ENCODE peak calls at places on chromosome 7, in five cellular contexts. O is AG04450, V is NCI-H1092, Q is ecto neural progenitor cell, A is mammary epithelial cell. T is an unnamed sample.

GRCh38 chr7:154729056-154729455 is 273.9 kb downstream of the PAXIP1 start:
- DNase-seq in A (no peak), V (no peak), Q (no peak), O (no peak), T (no peak)

GRCh38 chr7:51346136-51346535 is 29.5 kb upstream of the COBL start:
- DNase-seq in V (peak), A (no peak), Q (no peak), O (no peak), T (peak)

GRCh38 chr7:110861163-110861562 is 229.8 kb upstream of the LRRN3 start:
- DNase-seq in V (no peak), A (no peak), Q (no peak), O (no peak), T (no peak)

GRCh38 chr7:147547252-147547897 is 1043.2 kb upstream of the C7orf33 start:
- DNase-seq in Q (peak), A (peak), V (peak), O (no peak), T (peak)

GRCh38 chr7:66697451-66698438 is 42.8 kb upstream of the RABGEF1 start:
- DNase-seq in Q (no peak), V (no peak), O (no peak), A (peak), T (no peak)

GRCh38 chr7:31055501-31055900 is 3.4 kb downstream of the ADCYAP1R1 start:
- DNase-seq in O (no peak), V (no peak), A (no peak), Q (no peak), T (no peak)

GRCh38 chr7:107103369-107103768 is 58.9 kb downstream of the PRKAR2B start:
- DNase-seq in O (no peak), V (no peak), A (peak), Q (no peak), T (peak)

GRCh38 chr7:137937202-137937560 is 64.7 kb downstream of the CREB3L2 start:
- DNase-seq in O (no peak), V (no peak), Q (no peak), A (peak), T (no peak)

GRCh38 chr7:84914598-84914997 is 272.3 kb downstream of the SEMA3D start:
- DNase-seq in A (no peak), V (no peak), Q (no peak), O (no peak), T (no peak)

GRCh38 chr7:158617737-158618128 is 30.1 kb upstream of the PTPRN2 start:
- DNase-seq in V (no peak), A (no peak), Q (no peak), O (no peak), T (no peak)

GRCh38 chr7:47786557-47787248 is 161.6 kb downstream of the PKD1L1 start:
- DNase-seq in V (no peak), A (peak), Q (peak), O (peak), T (no peak)

GRCh38 chr7:105951597-105951996 is 11.5 kb upstream of the CDHR3 start:
- DNase-seq in V (no peak), O (no peak), Q (no peak), A (no peak), T (no peak)

GRCh38 chr7:102098986-102099385 is 187.7 kb upstream of the SH2B2 start:
- DNase-seq in O (no peak), Q (no peak), V (no peak), A (no peak), T (no peak)

GRCh38 chr7:26688936-26689506 is 175.4 kb downstream of the SKAP2 start:
- DNase-seq in V (no peak), Q (no peak), O (no peak), A (no peak), T (no peak)

GRCh38 chr7:140605337-140605736 is 35.3 kb downstream of the DENND2A start:
- DNase-seq in O (peak), A (no peak), Q (no peak), V (no peak), T (no peak)

GRCh38 chr7:133365892-133366291 is 113.0 kb downstream of the EXOC4 start:
- DNase-seq in O (no peak), Q (no peak), V (no peak), A (no peak), T (no peak)

GRCh38 chr7:133183042-133183441 is 69.8 kb upstream of the EXOC4 start:
- DNase-seq in O (no peak), V (peak), A (no peak), Q (no peak), T (no peak)

GRCh38 chr7:105454058-105454739 is 65.5 kb upstream of the SRPK2 start:
- DNase-seq in Q (no peak), V (no peak), O (peak), A (peak), T (no peak)

GRCh38 chr7:150407588-150408392 is 28.7 kb downstream of the ZNF775 start:
- DNase-seq in A (no peak), Q (no peak), O (no peak), V (no peak), T (no peak)

GRCh38 chr7:108311446-108312168 is 144.6 kb downstream of the NRCAM start:
- DNase-seq in Q (no peak), V (no peak), O (no peak), A (peak), T (no peak)

GRCh38 chr7:149147730-149148653 is 739 bp downstream of the ZNF398 start:
- DNase-seq in O (no peak), A (peak), Q (peak), V (peak), T (no peak)

GRCh38 chr7:110507832-110508231 is 583.1 kb upstream of the LRRN3 start:
- DNase-seq in A (no peak), Q (no peak), O (no peak), V (peak), T (peak)

GRCh38 chr7:12929416-12930140 is 242.1 kb downstream of the ARL4A start:
- DNase-seq in A (no peak), V (no peak), Q (no peak), O (no peak), T (no peak)